ENCODE peak calls at places on chromosomes 6 and 20, in ten cellular contexts. C is CD8-positive, alpha-beta T cell; X is stomach; U is GM06990; T is Peyer's patch; R is naive thymus-derived CD4-positive, alpha-beta T cell; Y is brain microvascular endothelial cell; Z is H7; A is A673; F is OCI-LY7. V is an unnamed sample. For H3K36me3, the result is how much of the 10 kb centered on the place peaks cover.

GRCh38 chr20:12594410-12595130 is 414.2 kb upstream of the SPTLC3 start:
- DNase-seq in A (peak), Y (peak), R (no peak), U (no peak), C (no peak), T (no peak), X (no peak), F (no peak), Z (no peak), V (peak)

GRCh38 chr6:73134588-73134987 is 90.7 kb downstream of the KHDC1L start:
- DNase-seq in F (peak), U (peak), A (peak), R (no peak), X (no peak), Y (peak), Z (peak), T (no peak), C (no peak), V (peak)

GRCh38 chr6:39844866-39845265 is 52.7 kb downstream of the DAAM2 start:
- DNase-seq in R (no peak), C (no peak), T (no peak), Y (no peak), X (no peak), A (no peak), F (no peak), Z (no peak), U (no peak), V (no peak)

GRCh38 chr20:17571967-17572638 is 2.2 kb downstream of the DSTN start:
- DNase-seq in Y (no peak), Z (no peak), U (no peak), F (peak), A (no peak), R (no peak), X (no peak), C (no peak), T (no peak), V (no peak)

GRCh38 chr6:143232849-143233248 is 172.2 kb downstream of the AIG1 start:
- DNase-seq in F (peak), C (no peak), R (no peak), X (peak), T (no peak), Y (peak), A (peak), U (peak), Z (peak), V (peak)

GRCh38 chr6:48766349-48766748 is 655.4 kb upstream of the PTCHD4 start:
- DNase-seq in Y (peak), U (no peak), Z (no peak), F (no peak), T (no peak), A (no peak), R (no peak), X (no peak), C (no peak), V (no peak)

GRCh38 chr6:155832596-155832995 is 377.0 kb upstream of the NOX3 start:
- DNase-seq in Y (peak), A (peak), T (no peak), X (no peak), U (no peak), F (peak), R (no peak), Z (no peak), C (no peak), V (no peak)

GRCh38 chr6:159700970-159701369 is 7.9 kb upstream of the SOD2 start:
- DNase-seq in A (no peak), C (no peak), Z (no peak), R (no peak), Y (peak), T (no peak), U (no peak), F (peak), X (no peak), V (no peak)

GRCh38 chr6:33075568-33076405 is at the start of gene HLA-DPB1:
- DNase-seq in A (peak), U (peak), Y (peak), T (no peak), C (peak), F (peak), R (peak), X (no peak), Z (peak), V (peak)

GRCh38 chr6:119856136-119856535 is 506.6 kb upstream of the MAN1A1 start:
- DNase-seq in U (no peak), Z (no peak), T (no peak), Y (peak), F (peak), X (no peak), A (peak), C (no peak), R (no peak), V (no peak)

GRCh38 chr6:128499079-128499705 is 21.2 kb downstream of the PTPRK start:
- DNase-seq in X (no peak), F (no peak), U (no peak), T (no peak), A (no peak), C (no peak), Y (no peak), R (no peak), Z (no peak), V (no peak)

GRCh38 chr6:25250878-25251277 is 28.3 kb upstream of the CARMIL1 start:
- DNase-seq in A (no peak), F (peak), R (no peak), C (no peak), Z (no peak), U (no peak), X (no peak), Y (peak), T (no peak), V (no peak)

GRCh38 chr6:20700375-20700774 is 166.1 kb downstream of the CDKAL1 start:
- DNase-seq in Z (no peak), T (no peak), Y (no peak), X (no peak), C (no peak), F (no peak), U (no peak), R (no peak), A (no peak), V (no peak)

GRCh38 chr20:35796556-35796955 is 24.7 kb downstream of the PHF20 start:
- DNase-seq in R (no peak), Z (no peak), T (no peak), X (no peak), A (no peak), F (peak), Y (no peak), C (no peak), U (no peak), V (no peak)

GRCh38 chr20:4920131-4920530 is 81.2 kb downstream of the SLC23A2 start:
- DNase-seq in X (no peak), T (no peak), F (no peak), R (no peak), A (no peak), U (no peak), C (no peak), Y (no peak), Z (no peak), V (no peak)

GRCh38 chr6:159440907-159441703 is 251.9 kb downstream of the SOD2 start:
- DNase-seq in Z (no peak), T (no peak), Y (no peak), C (no peak), X (no peak), U (no peak), F (no peak), A (peak), R (no peak), V (no peak)

GRCh38 chr6:169794317-169795055 is 43.1 kb downstream of the ERMARD start:
- DNase-seq in Y (no peak), Z (no peak), U (no peak), A (no peak), C (no peak), X (peak), T (peak), F (no peak), R (no peak), V (no peak)

GRCh38 chr6:78962458-78962857 is 95.1 kb downstream of the IRAK1BP1 start:
- DNase-seq in C (no peak), A (no peak), Z (no peak), U (no peak), X (no peak), F (no peak), Y (no peak), T (no peak), R (no peak), V (no peak)

GRCh38 chr6:1481326-1481725 is 92.0 kb downstream of the FOXF2 start:
- DNase-seq in A (no peak), U (no peak), C (no peak), Y (peak), F (no peak), R (no peak), Z (no peak), T (no peak), X (no peak), V (no peak)

GRCh38 chr6:56144538-56145324 is 102.6 kb downstream of the COL21A1 start:
- DNase-seq in T (no peak), U (no peak), Z (no peak), X (no peak), R (no peak), Y (peak), A (peak), C (no peak), F (no peak), V (no peak)

GRCh38 chr6:127522714-127523113 is 3.6 kb upstream of the MTCL3 start:
- DNase-seq in R (no peak), T (no peak), C (no peak), A (no peak), X (no peak), Y (no peak), U (no peak), Z (no peak), F (no peak), V (no peak)

GRCh38 chr6:79635179-79635578 is 4.0 kb downstream of the SH3BGRL2 start:
- DNase-seq in Z (no peak), F (no peak), U (no peak), R (no peak), Y (no peak), T (no peak), C (no peak), X (no peak), A (peak), V (no peak)

GRCh38 chr6:95574811-95575210 is 2.5 kb upstream of the MANEA start:
- DNase-seq in A (peak), R (no peak), F (no peak), Y (no peak), Z (no peak), T (no peak), U (no peak), X (no peak), C (no peak), V (no peak)

GRCh38 chr6:106087548-106088325 is 1.6 kb downstream of the PRDM1 start:
- DNase-seq in R (no peak), Y (peak), F (no peak), T (no peak), X (no peak), C (no peak), U (no peak), Z (peak), A (peak), V (no peak)

GRCh38 chr20:59938696-59939051 is 1.4 kb downstream of the PPP1R3D start:
- DNase-seq in U (no peak), Y (no peak), A (no peak), X (no peak), C (no peak), T (no peak), R (no peak), Z (no peak), F (no peak), V (no peak)

GRCh38 chr6:42402184-42402583 is 49.5 kb downstream of the TRERF1 start:
- DNase-seq in C (peak), F (no peak), Z (no peak), T (no peak), X (no peak), R (no peak), A (no peak), U (peak), Y (no peak), V (no peak)

GRCh38 chr6:63963756-63964315 is 328.2 kb downstream of the PHF3 start:
- DNase-seq in Z (no peak), F (no peak), T (no peak), U (no peak), Y (no peak), R (no peak), A (no peak), C (no peak), X (no peak), V (no peak)

GRCh38 chr6:156379946-156380707 is 397.1 kb upstream of the ARID1B start:
- DNase-seq in R (no peak), Y (peak), T (no peak), A (peak), Z (no peak), F (no peak), C (no peak), X (no peak), U (no peak), V (no peak)

GRCh38 chr6:2109796-2110195 is 135.6 kb downstream of the GMDS start:
- DNase-seq in Z (no peak), T (no peak), C (no peak), R (no peak), U (no peak), A (no peak), F (no peak), Y (no peak), X (no peak), V (no peak)

GRCh38 chr20:53283011-53283410 is 310.6 kb downstream of the ZNF217 start:
- DNase-seq in C (no peak), Z (no peak), X (no peak), F (no peak), Y (no peak), R (no peak), T (no peak), A (no peak), U (no peak), V (no peak)

GRCh38 chr6:7899046-7899888 is 11.3 kb downstream of the TXNDC5 start:
- DNase-seq in A (no peak), F (peak), T (no peak), Z (peak), X (no peak), R (no peak), U (no peak), C (no peak), Y (no peak), V (peak)

GRCh38 chr6:51350308-51350904 is 531.7 kb downstream of the TFAP2B start:
- DNase-seq in F (peak), Y (peak), X (no peak), U (no peak), C (no peak), A (peak), T (no peak), Z (no peak), R (no peak), V (no peak)

GRCh38 chr6:160926281-160927276 is 65.0 kb upstream of the MAP3K4 start:
- DNase-seq in Y (no peak), A (no peak), R (no peak), F (no peak), X (no peak), U (no peak), Z (no peak), T (no peak), C (no peak), V (no peak)

GRCh38 chr6:40654828-40655227 is 67.7 kb upstream of the LRFN2 start:
- DNase-seq in A (no peak), R (no peak), Z (no peak), C (no peak), Y (no peak), U (no peak), T (no peak), F (no peak), X (no peak), V (no peak)

GRCh38 chr6:7148100-7148822 is 40.5 kb downstream of the RREB1 start:
- DNase-seq in R (no peak), C (no peak), T (no peak), U (no peak), A (no peak), X (no peak), Y (peak), F (no peak), Z (no peak), V (no peak)

GRCh38 chr6:129206761-129207330 is 323.9 kb downstream of the LAMA2 start:
- DNase-seq in F (no peak), R (no peak), T (no peak), U (no peak), X (no peak), C (no peak), Y (no peak), Z (no peak), A (peak), V (no peak)

GRCh38 chr6:113825776-113826175 is 31.4 kb upstream of the MARCKS start:
- DNase-seq in F (no peak), Y (peak), A (peak), C (no peak), U (no peak), X (peak), Z (no peak), T (peak), R (no peak), V (no peak)

GRCh38 chr6:15966000-15966399 is 162.9 kb upstream of the MYLIP start:
- DNase-seq in R (no peak), C (no peak), X (no peak), U (no peak), T (no peak), F (no peak), Y (no peak), Z (no peak), A (no peak), V (no peak)

GRCh38 chr6:30703821-30704220 is 13.0 kb upstream of the NRM start:
- DNase-seq in A (no peak), F (no peak), X (no peak), Y (no peak), C (no peak), U (no peak), R (no peak), T (no peak), Z (no peak), V (no peak)
- H3K36me3 ChIP-seq in A (under half), F (half or more), X (half or more), Y (under half), C (under half), U (under half), R (half or more), T (under half), Z (under half), V (under half)

GRCh38 chr6:43516697-43517502 is at the start of the genes POLR1C and YIPF3:
- DNase-seq in C (peak), X (peak), T (peak), U (peak), F (peak), Z (peak), A (peak), Y (peak), R (peak), V (peak)
- H3K36me3 ChIP-seq in C (under half), X (half or more), T (under half), U (under half), F (half or more), Z (under half), A (half or more), Y (half or more), R (half or more), V (under half)

DNA sequence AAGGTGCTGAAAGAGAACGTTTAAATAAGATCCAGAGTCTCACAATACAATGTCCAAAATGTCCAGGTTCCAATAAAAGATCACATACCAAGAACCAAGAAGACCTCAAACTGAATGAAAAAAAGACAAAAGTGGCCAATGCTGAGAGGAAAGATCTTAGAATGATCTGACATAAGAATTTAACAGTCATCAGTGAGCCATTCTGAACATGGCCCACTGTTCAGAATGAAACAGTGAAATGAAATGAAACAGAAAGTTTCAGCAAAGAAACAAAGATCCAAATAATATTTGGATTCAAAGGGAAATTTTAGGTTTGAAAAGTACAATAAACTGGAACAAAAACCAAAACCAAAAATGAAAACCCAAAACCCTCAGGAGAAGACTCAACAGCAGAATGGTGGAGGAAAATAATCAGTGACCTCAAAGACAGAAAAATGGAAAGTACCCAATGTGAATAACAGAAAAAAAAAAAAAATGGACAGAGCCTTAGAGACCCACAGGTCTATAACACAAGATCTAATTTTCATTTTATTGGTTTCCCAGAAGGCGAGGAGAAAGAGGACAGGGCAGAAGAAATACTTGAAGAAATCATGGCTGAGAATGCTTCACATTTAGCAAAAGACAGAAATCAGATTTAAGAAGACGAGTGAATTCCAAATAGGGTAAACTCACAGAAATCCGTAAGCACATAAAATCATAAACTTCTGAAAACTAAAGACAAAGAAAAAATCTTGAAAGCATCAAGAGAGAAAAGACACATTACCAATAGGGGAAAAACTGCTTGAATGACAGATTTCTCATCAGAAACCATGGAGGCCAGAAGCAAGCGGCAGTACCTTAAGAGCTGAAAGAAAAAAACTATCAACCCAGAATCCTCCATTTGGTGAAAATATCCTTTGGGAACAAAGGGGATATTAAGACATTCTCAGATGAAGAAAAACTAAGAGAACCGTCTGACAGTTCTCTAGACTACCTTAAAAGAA is 66.3 kb upstream of the EMILIN3 start:
- DNase-seq in C (no peak), U (no peak), Z (no peak), F (no peak), X (no peak), R (no peak), T (no peak), A (no peak), Y (no peak), V (no peak)
- H3K36me3 ChIP-seq in C (under half), U (under half), Z (under half), F (under half), X (half or more), R (under half), T (under half), A (under half), Y (under half), V (under half)

DNA sequence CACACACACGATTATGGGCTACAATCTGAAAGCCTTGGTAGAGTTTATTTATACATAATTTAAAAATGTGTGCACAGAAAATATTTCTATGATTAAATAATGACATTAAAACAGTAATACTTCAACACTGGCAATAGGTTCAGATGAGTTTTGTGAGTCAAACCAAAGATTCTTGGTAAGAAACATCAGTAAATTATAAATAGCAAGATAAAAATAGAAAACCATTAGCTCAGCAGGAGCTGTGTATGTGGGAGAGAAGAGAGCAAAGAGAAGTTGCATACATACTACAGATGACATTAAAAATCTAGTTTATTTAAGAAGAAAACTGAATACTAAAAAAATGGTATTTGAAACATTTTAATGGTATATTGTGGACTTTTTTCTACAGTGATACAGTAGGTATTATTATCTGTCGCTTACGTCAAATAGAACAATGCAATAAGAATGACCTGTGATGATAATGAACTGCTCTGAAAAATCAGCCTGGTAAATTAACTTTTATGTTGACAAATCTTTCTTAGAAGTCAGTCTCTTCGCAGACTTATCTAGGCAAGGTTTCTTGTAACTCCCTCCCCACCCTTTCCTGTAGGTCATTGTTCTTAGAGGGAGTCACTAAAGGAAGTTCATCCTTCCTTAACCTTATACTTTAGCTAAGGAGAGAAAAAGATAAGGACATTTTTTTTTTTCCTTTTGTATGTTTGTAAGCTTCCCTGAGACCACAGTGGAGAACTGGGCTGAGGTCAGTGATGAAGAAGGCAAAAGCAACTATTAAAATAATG is 149.3 kb downstream of the GJA1 start:
- DNase-seq in A (no peak), U (no peak), T (no peak), R (no peak), Y (no peak), F (no peak), C (no peak), X (no peak), Z (no peak), V (no peak)
- H3K36me3 ChIP-seq in A (under half), U (under half), T (under half), R (under half), Y (under half), F (under half), C (under half), X (under half), Z (under half), V (under half)